ENCODE peak calls at places on chromosomes 4 and X, in seven cellular contexts. G is psoas muscle, Y is right atrium auricular region, S is PC-3, D is BE2C, O is astrocyte, W is left ventricle myocardium inferior. F is an unnamed sample. For H3K9me3, the result is how much of the 10 kb centered on the place peaks cover.

GRCh38 chr4:22014222-22014741 is 65.7 kb upstream of the KCNIP4 start:
- DNase-seq in G (no peak), Y (no peak), S (no peak), D (no peak), O (no peak), W (no peak), F (no peak)

GRCh38 chrX:46727445-46727844 is 31.5 kb downstream of the SLC9A7 start:
- DNase-seq in G (no peak), Y (no peak), S (no peak), D (no peak), O (peak), W (no peak), F (no peak)

GRCh38 chr4:3196670-3197359 is 52.1 kb upstream of the MSANTD1 start:
- DNase-seq in G (no peak), Y (no peak), S (no peak), D (no peak), O (no peak), W (no peak), F (no peak)

GRCh38 chr4:139889194-139889762 is 223.7 kb downstream of the MGST2 start:
- DNase-seq in G (no peak), Y (no peak), S (peak), D (peak), O (no peak), W (no peak), F (no peak)

GRCh38 chrX:50877310-50877709 is 33.2 kb upstream of the BMP15 start:
- DNase-seq in G (no peak), Y (no peak), S (peak), D (no peak), O (peak), W (no peak), F (no peak)

GRCh38 chrX:149881081-149881711 is at the start of gene MAGEA8:
- DNase-seq in G (no peak), Y (no peak), S (no peak), D (peak), O (no peak), W (no peak), F (no peak)

GRCh38 chr4:154503598-154503997 is 12.0 kb upstream of the DCHS2 start:
- DNase-seq in G (no peak), Y (no peak), S (peak), D (no peak), O (peak), W (no peak), F (no peak)

GRCh38 chr4:51835854-51836253 is 7.1 kb upstream of the DCUN1D4 start:
- DNase-seq in G (no peak), Y (no peak), S (no peak), D (peak), O (no peak), W (no peak), F (no peak)

GRCh38 chr4:151830168-151830567 is 69.4 kb upstream of the GATB start:
- DNase-seq in G (no peak), Y (no peak), S (no peak), D (no peak), O (no peak), W (no peak), F (no peak)

GRCh38 chrX:123927845-123928244 is 33.7 kb upstream of the STAG2 start:
- DNase-seq in G (no peak), Y (no peak), S (no peak), D (no peak), O (no peak), W (no peak), F (no peak)

GRCh38 chr4:14848210-14848609 is 154.1 kb upstream of the CPEB2 start:
- DNase-seq in G (no peak), Y (no peak), S (no peak), D (no peak), O (no peak), W (no peak), F (no peak)

GRCh38 chr4:81776794-81777193 is 305.1 kb upstream of the RASGEF1B start:
- DNase-seq in G (no peak), Y (no peak), S (no peak), D (no peak), O (no peak), W (no peak), F (no peak)

GRCh38 chrX:68121835-68122234 is 311.5 kb downstream of the OPHN1 start:
- DNase-seq in G (no peak), Y (no peak), S (no peak), D (no peak), O (no peak), W (no peak), F (no peak)
- H3K9me3 ChIP-seq in G (under half), Y (under half), S (under half), D (under half), O (under half), W (under half), F (under half)

GRCh38 chrX:155242300-155242699 is 22.0 kb downstream of the RAB39B start:
- DNase-seq in G (no peak), Y (no peak), S (no peak), D (no peak), O (no peak), W (no peak), F (no peak)

GRCh38 chrX:155235891-155236290 is 19.6 kb downstream of the VBP1 start:
- DNase-seq in G (no peak), Y (no peak), S (peak), D (no peak), O (no peak), W (no peak), F (no peak)

GRCh38 chrX:155237719-155238118 is 21.5 kb downstream of the VBP1 start:
- DNase-seq in G (no peak), Y (no peak), S (no peak), D (no peak), O (no peak), W (no peak), F (no peak)
- H3K9me3 ChIP-seq in G (under half), Y (under half), S (under half), D (under half), O (under half), W (under half), F (under half)

GRCh38 chr4:109943745-109944144 is 31.1 kb downstream of the EGF start:
- DNase-seq in G (no peak), Y (no peak), S (no peak), D (no peak), O (no peak), W (no peak), F (no peak)
- H3K9me3 ChIP-seq in G (under half), Y (under half), S (under half), D (under half), O (under half), W (under half), F (under half)

DNA sequence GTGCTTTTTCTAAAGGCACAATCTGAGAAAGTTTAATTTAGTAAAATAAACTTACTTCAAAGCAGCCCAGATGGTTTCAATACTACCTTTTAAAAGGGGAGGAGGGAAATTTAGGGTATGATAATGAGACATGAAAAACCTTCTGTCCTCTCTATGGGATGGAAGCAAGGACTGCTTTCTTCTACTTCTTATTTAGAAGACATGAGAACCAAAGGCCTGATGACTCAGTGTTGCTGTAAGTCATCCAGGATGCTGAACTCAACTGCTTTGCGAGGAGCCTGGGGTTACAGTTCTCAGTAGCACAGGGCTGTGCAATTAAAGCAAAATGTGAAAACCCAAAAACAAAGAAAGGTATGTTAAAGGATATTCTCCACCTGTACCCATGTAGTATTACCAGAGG is 140.8 kb upstream of the EDNRA start:
- DNase-seq in G (no peak), Y (no peak), S (peak), D (no peak), O (peak), W (no peak), F (no peak)
- H3K9me3 ChIP-seq in G (under half), Y (under half), S (under half), D (under half), O (under half), W (under half), F (under half)

GRCh38 chrX:74259879-74260491 is 44.0 kb upstream of the ZCCHC13 start:
- DNase-seq in G (no peak), Y (no peak), S (no peak), D (no peak), O (no peak), W (no peak), F (no peak)
- H3K9me3 ChIP-seq in G (under half), Y (under half), S (under half), D (under half), O (under half), W (under half), F (under half)

GRCh38 chrX:155956099-155956498 is 41.4 kb upstream of the IL9R start:
- DNase-seq in G (no peak), Y (no peak), S (no peak), D (no peak), O (no peak), W (no peak), F (no peak)
- H3K9me3 ChIP-seq in G (under half), Y (under half), S (under half), D (under half), O (under half), W (under half), F (under half)

DNA sequence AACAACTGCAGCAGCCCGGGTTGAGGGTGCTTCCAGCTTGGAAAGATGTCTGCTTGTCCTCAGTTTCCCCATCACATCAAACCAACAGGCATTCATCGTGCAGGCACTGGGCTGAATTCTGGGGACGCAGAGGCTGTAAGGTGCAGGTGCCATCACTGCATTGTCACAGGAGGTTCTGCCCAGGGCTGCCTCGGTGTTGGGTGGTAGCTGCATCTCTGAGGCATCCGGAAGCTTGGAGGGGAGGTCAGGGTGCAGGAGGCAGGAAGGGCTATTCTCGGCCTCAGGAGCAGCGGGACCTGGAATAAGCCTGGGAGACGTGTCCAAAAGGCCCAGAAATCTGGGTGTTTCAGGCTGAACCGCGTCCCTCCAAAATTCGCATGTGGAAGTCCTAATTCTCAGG is 134.6 kb downstream of the HMX1 start:
- DNase-seq in G (no peak), Y (peak), S (no peak), D (no peak), O (no peak), W (no peak), F (no peak)
- H3K9me3 ChIP-seq in G (under half), Y (under half), S (under half), D (under half), O (under half), W (under half), F (under half)

GRCh38 chr4:165475706-165476070 is 96.9 kb downstream of the CPE start:
- DNase-seq in G (no peak), Y (no peak), S (no peak), D (no peak), O (no peak), W (no peak), F (no peak)
- H3K9me3 ChIP-seq in G (under half), Y (under half), S (under half), D (under half), O (under half), W (under half), F (under half)

F was measured in T-helper 17 cell.